ENCODE peak calls at places on chromosomes 12 and 14, in four cellular contexts. W is endothelial cell of umbilical vein, V is fibroblast of lung, Q is GM23248. N is an unnamed sample.

GRCh38 chr12:27780612-27781408 is 774 bp upstream of the MANSC4 start:
- DNase-seq in Q (peak; percentile 64), W (peak; percentile 61), V (peak; percentile 69), N (peak; percentile 58)

GRCh38 chr14:36096090-36096489 is 80.4 kb downstream of the PTCSC3 start:
- DNase-seq in V (peak; percentile 59), W (no peak), Q (peak; percentile 91), N (peak; percentile 57)

GRCh38 chr12:30507576-30507975 is 188.1 kb downstream of the IPO8 start:
- DNase-seq in V (no peak), W (no peak), Q (no peak), N (no peak)

GRCh38 chr14:106679776-106680175 is 1153.4 kb downstream of the TMEM121 start:
- DNase-seq in Q (no peak), V (no peak), W (no peak), N (no peak)

GRCh38 chr14:86915416-86915815 is 1077.6 kb downstream of the GALC start:
- DNase-seq in Q (no peak), W (no peak), V (peak; percentile 64), N (peak; percentile 59)

GRCh38 chr12:109467978-109468676 is 9.0 kb downstream of the KCTD10 start:
- DNase-seq in V (no peak), Q (peak; percentile 75), W (no peak), N (no peak)

GRCh38 chr14:95518045-95518751 is 1.7 kb upstream of the SYNE3 start:
- DNase-seq in W (peak; percentile 63), V (peak; percentile 70), Q (peak; percentile 42), N (peak; percentile 65)

GRCh38 chr12:29309320-29309902 is 71.6 kb downstream of the ERGIC2 start:
- DNase-seq in W (peak; percentile 8), V (peak; percentile 28), Q (peak; percentile 47), N (peak; percentile 12)

GRCh38 chr14:52094871-52095270 is 26.0 kb upstream of the NID2 start:
- DNase-seq in V (no peak), W (no peak), Q (no peak), N (no peak)

GRCh38 chr14:45906257-45906656 is 653.3 kb upstream of the MIS18BP1 start:
- DNase-seq in V (no peak), W (no peak), Q (peak; percentile 3), N (no peak)

GRCh38 chr14:20418501-20418909 is 5.2 kb upstream of the TEP1 start:
- DNase-seq in Q (no peak), W (no peak), V (no peak), N (no peak)

GRCh38 chr14:50804181-50804721 is 26.7 kb downstream of the NIN start:
- DNase-seq in Q (peak; percentile 79), W (peak; percentile 78), V (peak; percentile 88), N (peak; percentile 84)

GRCh38 chr12:71955946-71956345 is 17.3 kb downstream of the TPH2 start:
- DNase-seq in Q (peak; percentile 81), W (no peak), V (peak; percentile 68), N (peak; percentile 57)

GRCh38 chr12:3158851-3159465 is 81.8 kb downstream of the TSPAN9 start:
- DNase-seq in Q (peak; percentile 73), W (peak; percentile 51), V (peak; percentile 62), N (peak; percentile 46)

GRCh38 chr12:2248901-2249381 is 196.2 kb downstream of the CACNA1C start:
- DNase-seq in Q (peak; percentile 52), V (no peak), W (no peak), N (no peak)

GRCh38 chr12:122117979-122118378 is 39.4 kb downstream of the MLXIP start:
- DNase-seq in W (no peak), V (peak; percentile 40), Q (no peak), N (no peak)

GRCh38 chr12:105480162-105480561 is 149.7 kb downstream of the C12orf75 start:
- DNase-seq in V (peak; percentile 36), Q (peak; percentile 18), W (peak; percentile 80), N (peak; percentile 18)

GRCh38 chr12:80662586-80662985 is 44.8 kb upstream of the MYF6 start:
- DNase-seq in Q (no peak), W (no peak), V (no peak), N (no peak)

GRCh38 chr14:64766430-64767151 is 62.4 kb downstream of the PLEKHG3 start:
- DNase-seq in W (no peak), V (no peak), Q (no peak), N (no peak)

GRCh38 chr12:109816870-109817269 is 16.3 kb downstream of the TRPV4 start:
- DNase-seq in V (no peak), W (no peak), Q (no peak), N (no peak)

GRCh38 chr14:57533214-57533613 is 39.6 kb upstream of the CCDC198 start:
- DNase-seq in V (peak; percentile 2), Q (peak; percentile 38), W (no peak), N (no peak)

GRCh38 chr12:16972923-16973770 is 367.2 kb upstream of the LMO3 start:
- DNase-seq in Q (no peak), V (no peak), W (no peak), N (no peak)

GRCh38 chr14:101575581-101575980 is 14.3 kb downstream of the DIO3 start:
- DNase-seq in W (no peak), V (no peak), Q (no peak), N (no peak)

GRCh38 chr14:63857467-63858030 is 4.7 kb downstream of the SYNE2 start:
- DNase-seq in V (peak; percentile 43), W (no peak), Q (no peak), N (peak; percentile 40)

GRCh38 chr14:62709773-62710172 is 335.5 kb downstream of the KCNH5 start:
- DNase-seq in W (no peak), V (no peak), Q (no peak), N (no peak)

GRCh38 chr12:1203735-1204019 is 212.7 kb downstream of the ERC1 start:
- DNase-seq in W (peak; percentile 33), Q (no peak), V (no peak), N (no peak)

GRCh38 chr12:6056406-6057211 is 67.9 kb downstream of the VWF start:
- DNase-seq in W (no peak), Q (no peak), V (no peak), N (no peak)
- TF ChIP-seq EZH2 in W (no peak), Q (no peak), V (no peak), N (no peak)

GRCh38 chr12:102958830-102959176 is 1.3 kb downstream of the ASCL1 start:
- DNase-seq in Q (no peak), V (no peak), W (no peak), N (no peak)
- TF ChIP-seq EZH2 in Q (no peak), V (no peak), W (no peak), N (no peak)

DNA sequence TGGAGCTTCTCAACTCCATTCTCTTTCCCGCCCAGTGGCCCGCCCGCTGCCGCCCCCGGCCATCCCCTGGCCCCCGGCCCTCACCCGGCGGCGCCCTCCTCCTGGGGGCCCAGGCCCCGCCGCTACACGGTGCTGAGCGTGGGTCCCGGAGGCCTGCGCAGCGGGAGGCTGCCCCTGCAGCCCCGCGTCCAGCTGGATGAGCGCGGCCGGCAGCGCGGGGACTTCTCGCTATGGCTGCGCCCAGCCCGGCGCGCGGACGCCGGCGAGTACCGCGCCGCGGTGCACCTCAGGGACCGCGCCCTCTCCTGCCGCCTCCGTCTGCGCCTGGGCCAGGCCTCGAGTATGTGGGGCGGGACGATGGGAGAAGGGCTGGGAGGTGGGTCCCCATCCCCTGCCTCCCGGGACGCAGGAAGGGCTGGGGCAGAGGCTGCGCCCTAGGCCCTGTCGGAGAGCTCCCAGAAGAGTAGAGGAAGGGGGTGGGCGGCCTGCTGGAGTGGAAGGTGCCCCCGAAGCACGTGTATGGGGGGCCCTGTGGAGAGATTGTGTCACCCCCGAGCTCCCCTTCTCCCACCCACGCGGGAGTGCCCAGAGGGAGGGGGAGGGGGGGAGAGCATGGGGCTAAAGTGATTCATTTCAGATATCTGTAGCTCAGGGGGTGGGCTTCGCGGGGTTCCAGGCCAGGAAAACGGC is 1.5 kb downstream of the LAG3 start:
- DNase-seq in W (no peak), Q (no peak), V (no peak), N (no peak)
- TF ChIP-seq EZH2 in W (no peak), Q (no peak), V (no peak), N (no peak)

GRCh38 chr12:202081-202731 is 11.8 kb downstream of the SLC6A12 start:
- DNase-seq in Q (no peak), W (no peak), V (no peak), N (no peak)

GRCh38 chr12:203074-203461 is 10.9 kb downstream of the SLC6A12 start:
- DNase-seq in Q (no peak), W (no peak), V (no peak), N (no peak)

GRCh38 chr12:204261-204678 is 9.7 kb downstream of the SLC6A12 start:
- DNase-seq in W (no peak), V (no peak), Q (no peak), N (no peak)

GRCh38 chr12:205026-205425 is 8.9 kb downstream of the SLC6A12 start:
- DNase-seq in V (no peak), W (no peak), Q (no peak), N (no peak)

DNA sequence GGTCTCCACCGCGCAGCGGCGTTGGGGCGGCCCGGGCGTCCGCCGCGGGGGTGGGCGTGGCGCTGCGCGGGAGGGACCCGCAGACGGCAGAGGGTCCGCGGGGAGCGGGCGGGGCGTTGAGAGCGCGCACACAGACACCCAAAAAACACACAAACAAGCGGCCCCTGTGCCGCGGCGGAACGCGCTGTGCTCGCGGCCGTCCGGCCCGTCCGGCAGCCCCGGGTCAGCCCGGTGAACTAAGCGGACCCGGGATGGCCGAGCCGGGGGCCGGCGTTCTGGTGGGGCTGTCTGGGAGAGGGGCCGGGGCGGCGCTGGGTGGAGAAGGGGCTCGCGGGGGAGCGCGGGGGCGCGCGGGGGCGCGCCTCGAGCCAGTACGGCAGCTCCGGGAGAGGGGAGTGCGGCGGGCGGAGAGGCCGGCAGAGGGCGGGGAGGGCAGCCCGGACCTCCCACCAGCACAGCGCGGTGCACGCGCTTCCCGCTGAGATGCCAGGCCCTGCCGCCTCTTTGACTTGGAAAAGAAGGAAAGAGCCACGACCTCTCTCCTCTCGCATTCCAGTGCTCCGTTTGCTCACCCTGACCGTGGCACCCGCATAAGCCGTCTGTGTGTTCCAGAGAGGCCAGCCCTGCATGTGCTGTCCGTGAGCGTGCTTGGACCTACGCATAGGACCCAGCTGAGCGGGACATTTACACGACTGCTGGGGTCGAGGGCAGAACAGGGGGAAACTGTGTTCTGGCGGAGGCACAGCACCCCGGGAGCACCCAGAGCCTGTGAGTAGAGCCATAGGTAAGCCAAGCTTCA is 10.3 kb downstream of the SLC6A12 start:
- DNase-seq in V (no peak), Q (no peak), W (no peak), N (no peak)
- TF ChIP-seq EZH2 in V (no peak), Q (no peak), W (peak; percentile 74), N (peak; percentile 76)

GRCh38 chr12:51390457-51391046 is 654 bp downstream of the GALNT6 start:
- DNase-seq in V (no peak), W (no peak), Q (no peak), N (no peak)
- TF ChIP-seq EZH2 in V (no peak), W (no peak), Q (no peak), N (no peak)

GRCh38 chr12:54052745-54053624 is 650 bp upstream of the HOXC4 start:
- DNase-seq in V (no peak), W (no peak), Q (peak; percentile 61), N (no peak)
- TF ChIP-seq EZH2 in V (no peak), W (no peak), Q (no peak), N (no peak)

GRCh38 chr12:95943231-95943842 is at the start of gene AMDHD1:
- DNase-seq in V (peak; percentile 61), Q (peak; percentile 75), W (peak; percentile 59), N (peak; percentile 45)
- TF ChIP-seq EZH2 in V (no peak), Q (no peak), W (no peak), N (no peak)